ENCODE peak calls at places on chromosomes 4 and X, in five cellular contexts. I, F, L, M and X are unnamed samples.

GRCh38 chrX:53093177-53093655 is 726 bp upstream of the KANTR start:
- DNase-seq in I (peak), F (peak), L (peak), M (peak), X (peak)

GRCh38 chr4:14155803-14156202 is 528.3 kb upstream of the BOD1L1 start:
- DNase-seq in I (no peak), F (no peak), L (no peak), M (no peak), X (no peak)

GRCh38 chr4:4430492-4431195 is 43.7 kb downstream of the NSG1 start:
- DNase-seq in I (peak), F (no peak), L (no peak), M (peak), X (no peak)

GRCh38 chr4:74018771-74019170 is 19.7 kb downstream of the CXCL3 start:
- DNase-seq in I (no peak), F (no peak), L (no peak), M (no peak), X (no peak)

GRCh38 chr4:116180056-116180690 is 905.2 kb downstream of the TRAM1L1 start:
- DNase-seq in I (peak), F (no peak), L (no peak), M (no peak), X (no peak)

GRCh38 chr4:27218013-27218412 is 357.4 kb downstream of the STIM2 start:
- DNase-seq in I (no peak), F (no peak), L (no peak), M (peak), X (no peak)

GRCh38 chrX:118455013-118455412 is 40.6 kb upstream of the DOCK11 start:
- DNase-seq in I (no peak), F (no peak), L (no peak), M (no peak), X (no peak)

GRCh38 chr4:41256131-41256739 is 493 bp upstream of the UCHL1 start:
- DNase-seq in I (peak), F (no peak), L (no peak), M (no peak), X (no peak)

GRCh38 chr4:123452585-123452984 is 56.0 kb downstream of the SPRY1 start:
- DNase-seq in I (peak), F (no peak), L (peak), M (peak), X (no peak)

GRCh38 chr4:74838746-74839370 is 44.5 kb upstream of the BTC start:
- DNase-seq in I (no peak), F (no peak), L (no peak), M (no peak), X (no peak)

GRCh38 chr4:153120235-153120634 is 84.0 kb upstream of the TRIM2 start:
- DNase-seq in I (no peak), F (no peak), L (no peak), M (no peak), X (no peak)
- H3K4me3 ChIP-seq in I (no peak), F (no peak), L (no peak), M (no peak), X (no peak)

GRCh38 chrX:95907081-95907480 is 777.6 kb upstream of the DIAPH2 start:
- DNase-seq in I (no peak), F (no peak), L (no peak), M (no peak), X (no peak)

DNA sequence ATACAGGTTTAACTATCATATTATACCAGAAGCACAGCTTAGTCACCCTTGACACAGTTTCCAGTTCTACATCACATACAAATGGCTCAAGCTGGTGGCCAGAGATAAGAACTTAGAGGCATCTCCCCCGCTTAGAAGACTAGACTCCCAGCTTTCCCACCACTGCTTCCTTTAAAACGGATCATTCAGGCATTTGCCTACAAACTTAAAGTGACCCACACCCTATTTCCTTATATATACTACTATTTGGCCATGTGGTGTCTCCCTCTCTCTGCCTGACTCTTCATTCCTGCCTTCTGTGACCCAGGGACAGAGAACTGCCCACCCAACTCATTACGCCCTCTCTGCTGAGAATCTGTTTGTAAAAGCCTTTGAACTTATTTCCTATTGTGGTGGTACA is 781.2 kb upstream of the DIAPH2 start:
- DNase-seq in I (no peak), F (no peak), L (no peak), M (no peak), X (no peak)
- TF ChIP-seq CTCF in I (no peak), F (no peak), L (no peak), M (no peak), X (no peak)

GRCh38 chr4:110510282-110510681 is 34.3 kb downstream of the ENPEP start:
- DNase-seq in I (no peak), F (no peak), L (peak), M (no peak), X (no peak)

GRCh38 chr4:110515676-110516075 is 39.7 kb downstream of the ENPEP start:
- DNase-seq in I (no peak), F (peak), L (no peak), M (no peak), X (no peak)

GRCh38 chr4:110510955-110511544 is 35.1 kb downstream of the ENPEP start:
- DNase-seq in I (peak), F (no peak), L (no peak), M (peak), X (no peak)

GRCh38 chr4:110514889-110515479 is 39.0 kb downstream of the ENPEP start:
- DNase-seq in I (peak), F (no peak), L (no peak), M (no peak), X (no peak)

GRCh38 chr4:110512901-110513300 is 36.9 kb downstream of the ENPEP start:
- DNase-seq in I (no peak), F (no peak), L (no peak), M (no peak), X (no peak)
- H3K4me3 ChIP-seq in I (no peak), F (no peak), L (no peak), M (no peak), X (no peak)

DNA sequence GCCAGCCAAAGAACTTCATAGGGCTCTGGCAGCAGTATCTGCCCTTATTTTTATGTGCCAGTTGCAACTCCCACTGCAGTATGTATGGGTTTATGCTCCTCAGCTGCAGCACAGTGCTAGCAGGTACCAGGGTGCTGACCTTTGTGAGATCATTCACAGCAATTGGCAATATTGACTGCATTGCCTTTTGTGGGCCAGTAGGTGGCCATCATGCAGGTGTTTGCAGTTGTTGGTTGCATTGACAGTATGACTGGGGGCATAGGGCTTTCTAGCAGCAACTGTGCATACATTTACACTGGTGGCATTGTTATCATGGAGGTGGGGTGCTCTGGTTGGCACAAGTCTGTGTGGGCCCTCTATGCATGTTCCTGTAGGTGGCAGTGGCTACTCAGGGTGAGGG is 42.5 kb downstream of the FAAH2 start:
- DNase-seq in I (no peak), F (no peak), L (no peak), M (no peak), X (no peak)
- TF ChIP-seq CTCF in I (no peak), F (no peak), L (no peak), M (no peak), X (no peak)

GRCh38 chrX:151398346-151398745 is 1.3 kb downstream of the VMA21 start:
- DNase-seq in I (no peak), F (no peak), L (no peak), M (no peak), X (no peak)
- H3K4me3 ChIP-seq in I (peak), F (no peak), L (peak), M (peak), X (no peak)

GRCh38 chr4:22238742-22239141 is 277.1 kb downstream of the ADGRA3 start:
- DNase-seq in I (peak), F (no peak), L (peak), M (no peak), X (no peak)
- TF ChIP-seq CTCF in I (peak), F (no peak), L (no peak), M (peak), X (peak)

DNA sequence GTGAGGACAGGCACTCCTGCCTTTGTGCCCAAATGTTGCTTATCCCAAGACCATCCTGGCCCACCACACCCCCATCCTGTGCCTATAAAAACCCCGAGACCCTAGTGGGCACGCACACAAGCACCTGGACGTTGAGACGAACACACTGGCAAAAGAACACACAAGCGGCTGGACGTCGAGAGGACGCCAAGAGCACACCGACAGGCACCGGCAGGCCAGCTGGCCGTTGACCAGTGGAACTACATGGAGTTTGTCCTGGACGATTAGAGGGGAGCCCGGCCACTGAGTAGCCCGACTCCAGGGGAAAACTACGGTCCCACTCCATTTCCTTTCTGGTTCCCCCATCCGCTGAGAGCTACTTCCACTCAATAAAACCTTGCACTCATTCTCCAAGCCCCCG is 301.7 kb downstream of the PCDH10 start:
- DNase-seq in I (no peak), F (no peak), L (no peak), M (no peak), X (peak)
- H3K4me3 ChIP-seq in I (no peak), F (no peak), L (no peak), M (no peak), X (no peak)

GRCh38 chr4:118753685-118754084 is 68.5 kb downstream of the METTL14 start:
- DNase-seq in I (no peak), F (no peak), L (no peak), M (no peak), X (no peak)
- TF ChIP-seq CTCF in I (peak), F (no peak), L (no peak), M (no peak), X (no peak)

DNA sequence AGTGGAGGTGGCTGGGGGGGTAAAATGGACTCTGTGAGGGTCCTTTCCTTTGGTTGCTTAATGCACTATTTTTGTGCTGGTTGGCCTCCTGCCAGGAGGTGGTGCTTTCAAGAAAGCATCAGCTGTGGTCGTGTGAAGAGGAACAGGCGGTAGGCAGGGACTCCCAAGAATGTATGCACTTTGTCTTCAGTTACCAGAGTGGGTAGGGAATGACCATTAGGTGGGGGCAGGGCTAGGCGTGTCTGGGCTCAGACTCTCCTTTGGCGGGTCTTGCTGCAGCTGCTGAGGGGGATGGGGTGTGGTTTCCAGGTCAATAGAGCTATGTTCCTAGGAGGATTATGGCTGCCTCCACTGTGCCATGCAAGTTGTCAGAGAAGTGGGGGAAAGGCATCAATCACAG is 509.0 kb downstream of the PCDH19 start:
- DNase-seq in I (no peak), F (no peak), L (no peak), M (no peak), X (no peak)
- H3K4me3 ChIP-seq in I (no peak), F (no peak), L (no peak), M (no peak), X (no peak)

DNA sequence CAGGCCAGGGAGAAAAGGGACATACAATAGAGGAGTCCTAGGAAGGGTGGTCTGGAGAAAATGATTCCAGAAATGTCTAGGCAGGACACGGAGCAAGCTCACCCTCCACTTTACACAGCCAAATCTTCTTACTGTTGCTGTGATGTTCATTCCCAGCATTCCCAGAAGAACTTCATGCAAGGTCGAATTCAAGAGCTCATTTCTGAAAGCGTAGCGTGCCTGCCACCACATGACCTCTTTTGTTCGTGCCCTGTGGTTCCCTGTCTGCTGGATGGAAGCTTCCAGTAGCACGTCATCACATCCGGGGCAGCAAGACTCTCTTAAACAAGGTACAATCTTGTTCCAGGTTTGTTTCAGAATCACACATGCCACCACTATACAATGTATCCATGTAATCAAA is 57.8 kb downstream of the FAM184B start:
- DNase-seq in I (no peak), F (no peak), L (no peak), M (no peak), X (no peak)
- TF ChIP-seq CTCF in I (no peak), F (no peak), L (no peak), M (no peak), X (no peak)